ENCODE peak calls at places on chromosomes 6 and 20, in eight cellular contexts. Z is HepG2, U is iPS DF 6.9, O is heart right ventricle, G is A549, Y is PC-3, Q is pancreas, I is mammary epithelial cell. K is an unnamed sample. For H3K4me1, the result is how much of the 10 kb centered on the place peaks cover.

GRCh38 chr6:47042238-47042843 is at the start of gene ADGRF1:
- DNase-seq in Z (no peak), U (no peak), O (no peak), G (no peak), Y (peak), Q (no peak), I (peak), K (no peak)

GRCh38 chr20:8557711-8558110 is 425.6 kb downstream of the PLCB1 start:
- DNase-seq in Z (no peak), U (no peak), O (no peak), G (no peak), Y (no peak), Q (no peak), I (no peak), K (no peak)

GRCh38 chr20:32484221-32485125 is 100.7 kb downstream of the NOL4L start:
- DNase-seq in Z (no peak), U (no peak), O (no peak), G (peak), Y (peak), Q (no peak), I (no peak), K (peak)

GRCh38 chr6:165599596-165600487 is 63.2 kb downstream of the PDE10A start:
- DNase-seq in Z (no peak), U (no peak), O (no peak), G (no peak), Y (no peak), Q (no peak), I (no peak), K (no peak)

GRCh38 chr20:45082468-45082867 is 18.5 kb downstream of the KCNS1 start:
- DNase-seq in Z (no peak), U (no peak), O (no peak), G (no peak), Y (no peak), Q (no peak), I (no peak), K (no peak)

GRCh38 chr6:113813207-113813606 is 43.9 kb upstream of the MARCKS start:
- DNase-seq in Z (no peak), U (no peak), O (no peak), G (no peak), Y (no peak), Q (no peak), I (peak), K (no peak)

GRCh38 chr6:123616942-123617341 is 19.8 kb downstream of the TRDN start:
- DNase-seq in Z (no peak), U (no peak), O (no peak), G (no peak), Y (no peak), Q (no peak), I (no peak), K (no peak)

GRCh38 chr6:150271172-150271500 is 97.7 kb upstream of the IYD start:
- DNase-seq in Z (no peak), U (no peak), O (no peak), G (no peak), Y (no peak), Q (no peak), I (no peak), K (no peak)

GRCh38 chr6:170090561-170090960 is 200.3 kb downstream of the DLL1 start:
- DNase-seq in Z (no peak), U (no peak), O (no peak), G (no peak), Y (no peak), Q (no peak), I (no peak), K (peak)

GRCh38 chr6:49618257-49618656 is 18.4 kb downstream of the RHAG start:
- DNase-seq in Z (no peak), U (no peak), O (no peak), G (no peak), Y (no peak), Q (no peak), I (no peak), K (no peak)

GRCh38 chr6:129007819-129008218 is 124.9 kb downstream of the LAMA2 start:
- DNase-seq in Z (no peak), U (no peak), O (no peak), G (no peak), Y (no peak), Q (no peak), I (no peak), K (no peak)

GRCh38 chr6:53436904-53437303 is 88.2 kb upstream of the ELOVL5 start:
- DNase-seq in Z (no peak), U (no peak), O (no peak), G (no peak), Y (no peak), Q (no peak), I (no peak), K (no peak)

GRCh38 chr6:54282186-54282585 is 26.1 kb upstream of the TINAG start:
- DNase-seq in Z (no peak), U (no peak), O (no peak), G (no peak), Y (peak), Q (no peak), I (peak), K (no peak)

GRCh38 chr6:61867635-61868034 is 418.4 kb downstream of the KHDRBS2 start:
- DNase-seq in Z (no peak), U (no peak), O (no peak), G (no peak), Y (no peak), Q (no peak), I (no peak), K (no peak)

GRCh38 chr6:43070028-43070632 is 6.0 kb upstream of the PTK7 start:
- DNase-seq in Z (peak), U (no peak), O (no peak), G (peak), Y (peak), Q (no peak), I (peak), K (no peak)

GRCh38 chr20:17786221-17786718 is 86.5 kb downstream of the BANF2 start:
- DNase-seq in Z (no peak), U (no peak), O (no peak), G (no peak), Y (no peak), Q (no peak), I (no peak), K (peak)

GRCh38 chr6:80003841-80004198 is 629 bp upstream of the TTK start:
- DNase-seq in Z (no peak), U (no peak), O (peak), G (no peak), Y (no peak), Q (peak), I (no peak), K (peak)

GRCh38 chr6:120198033-120198432 is 848.5 kb upstream of the MAN1A1 start:
- DNase-seq in Z (peak), U (no peak), O (no peak), G (no peak), Y (peak), Q (no peak), I (peak), K (no peak)

GRCh38 chr6:36245572-36246031 is 24.3 kb upstream of the PNPLA1 start:
- DNase-seq in Z (no peak), U (peak), O (no peak), G (no peak), Y (no peak), Q (peak), I (no peak), K (no peak)

GRCh38 chr6:39209360-39209811 is 19.9 kb downstream of the KCNK5 start:
- DNase-seq in Z (no peak), U (no peak), O (no peak), G (no peak), Y (no peak), Q (no peak), I (no peak), K (no peak)

GRCh38 chr6:39210437-39210836 is 18.8 kb downstream of the KCNK5 start:
- DNase-seq in Z (no peak), U (no peak), O (no peak), G (no peak), Y (no peak), Q (no peak), I (no peak), K (no peak)

GRCh38 chr6:39211183-39211582 is 18.1 kb downstream of the KCNK5 start:
- DNase-seq in Z (no peak), U (no peak), O (no peak), G (no peak), Y (no peak), Q (no peak), I (no peak), K (no peak)

GRCh38 chr6:39208233-39208720 is 21.0 kb downstream of the KCNK5 start:
- DNase-seq in Z (no peak), U (no peak), O (no peak), G (no peak), Y (no peak), Q (peak), I (no peak), K (no peak)

GRCh38 chr6:39209908-39210307 is 19.4 kb downstream of the KCNK5 start:
- DNase-seq in Z (no peak), U (no peak), O (no peak), G (no peak), Y (no peak), Q (no peak), I (no peak), K (no peak)
- H3K4me1 ChIP-seq in Z (under half), U (under half), O (under half), G (half or more), Y (under half), Q (under half), I (under half), K (under half)

GRCh38 chr20:1809611-1810510 is 85.3 kb upstream of the SIRPA start:
- DNase-seq in Z (no peak), U (no peak), O (no peak), G (peak), Y (peak), Q (no peak), I (peak), K (peak)

GRCh38 chr20:1813101-1813529 is 82.1 kb upstream of the SIRPA start:
- DNase-seq in Z (peak), U (no peak), O (peak), G (peak), Y (peak), Q (no peak), I (peak), K (peak)

GRCh38 chr20:1810926-1811620 is 84.1 kb upstream of the SIRPA start:
- DNase-seq in Z (peak), U (no peak), O (no peak), G (no peak), Y (no peak), Q (no peak), I (peak), K (no peak)

GRCh38 chr20:1810572-1810925 is 84.7 kb upstream of the SIRPA start:
- DNase-seq in Z (no peak), U (no peak), O (no peak), G (no peak), Y (no peak), Q (no peak), I (no peak), K (no peak)

DNA sequence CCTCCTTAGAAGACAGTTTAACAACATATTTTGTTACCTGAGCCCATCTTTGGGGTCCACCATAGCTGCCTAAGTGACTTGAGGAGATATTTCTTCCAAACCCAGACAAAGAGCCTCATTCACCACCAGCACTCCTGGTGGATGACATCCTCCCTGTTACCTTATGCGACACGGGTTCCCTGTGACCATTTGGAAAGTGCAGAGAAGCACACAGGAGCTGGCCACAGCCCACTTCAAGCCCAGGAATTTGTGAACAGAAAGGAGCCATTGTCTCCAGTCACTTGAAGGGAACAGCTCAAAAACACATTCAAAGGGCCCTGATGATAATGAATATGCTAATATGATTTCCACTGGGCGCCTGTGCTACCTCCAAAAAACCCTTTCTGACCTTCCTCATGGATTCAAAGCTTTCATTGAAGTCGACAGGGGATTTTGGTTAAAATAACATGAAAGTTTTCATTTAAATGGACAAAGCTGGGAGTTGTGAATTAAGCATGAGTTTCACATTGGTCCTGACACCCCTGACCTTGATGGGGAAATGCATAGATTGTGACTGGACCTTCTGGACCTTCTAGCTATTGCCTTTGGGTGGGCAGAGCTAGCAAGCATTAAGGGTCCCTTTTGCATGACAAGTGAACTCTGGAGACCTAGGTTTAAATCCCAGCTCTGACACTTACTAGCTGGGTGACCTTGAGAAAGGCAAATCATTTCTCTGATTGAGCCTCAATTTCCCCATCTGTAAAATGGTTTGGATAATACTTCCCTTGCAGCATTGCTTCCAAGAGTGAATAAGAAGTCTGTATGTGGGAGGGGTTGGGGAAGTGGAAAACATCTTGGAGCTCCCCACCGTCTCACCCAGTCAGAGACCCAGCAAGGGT is 83.3 kb upstream of the SIRPA start:
- DNase-seq in Z (peak), U (no peak), O (no peak), G (no peak), Y (no peak), Q (peak), I (peak), K (no peak)
- H3K4me1 ChIP-seq in Z (half or more), U (under half), O (half or more), G (half or more), Y (half or more), Q (under half), I (half or more), K (half or more)

DNA sequence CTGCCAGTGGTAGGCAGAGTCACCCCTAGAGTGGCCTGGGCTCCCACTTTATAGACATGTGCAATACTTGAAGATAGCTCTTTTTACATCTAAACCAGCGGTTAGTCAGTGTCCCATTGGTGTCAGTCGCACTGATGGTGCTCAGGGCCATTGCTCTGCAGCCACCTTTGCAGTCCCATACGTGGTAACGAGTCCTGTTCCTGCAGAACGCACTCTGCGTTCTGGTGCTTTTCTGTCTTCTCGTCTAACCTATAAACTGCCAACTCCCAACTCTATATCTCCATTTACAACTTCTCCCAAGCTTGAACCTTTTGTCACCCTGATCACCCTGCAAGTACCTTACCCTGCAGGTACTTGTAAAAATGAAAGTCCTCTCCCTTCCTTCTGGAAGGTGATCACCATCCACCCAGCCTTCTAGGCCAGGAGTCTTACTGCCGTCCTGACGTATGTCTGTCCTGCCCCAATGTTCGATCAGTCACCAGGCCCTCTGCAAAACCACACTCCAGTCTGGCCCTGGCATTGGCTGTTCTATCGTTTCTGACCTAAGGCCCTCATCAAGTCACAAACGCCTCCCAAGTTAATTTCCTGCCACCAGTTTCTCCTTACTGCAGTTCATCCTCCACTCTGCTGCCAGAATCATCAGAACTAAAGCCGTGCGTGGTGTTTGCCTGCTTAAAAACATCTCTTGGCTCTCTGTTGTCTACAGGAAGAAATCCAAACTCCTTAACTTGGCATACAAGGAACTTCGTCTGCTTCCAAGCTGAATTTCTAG is 7.9 kb downstream of the RREB1 start:
- DNase-seq in Z (no peak), U (no peak), O (no peak), G (no peak), Y (no peak), Q (no peak), I (no peak), K (no peak)
- H3K4me1 ChIP-seq in Z (half or more), U (under half), O (half or more), G (half or more), Y (under half), Q (under half), I (under half), K (under half)

GRCh38 chr20:62358171-62358719 is 8.9 kb downstream of the LAMA5 start:
- DNase-seq in Z (no peak), U (no peak), O (peak), G (no peak), Y (peak), Q (no peak), I (no peak), K (peak)

GRCh38 chr20:62357681-62358080 is 9.4 kb downstream of the LAMA5 start:
- DNase-seq in Z (no peak), U (no peak), O (peak), G (no peak), Y (no peak), Q (no peak), I (no peak), K (no peak)

GRCh38 chr20:62356948-62357667 is 10.0 kb downstream of the LAMA5 start:
- DNase-seq in Z (no peak), U (no peak), O (peak), G (no peak), Y (peak), Q (no peak), I (peak), K (peak)

GRCh38 chr20:62359491-62360121 is 7.5 kb downstream of the LAMA5 start:
- DNase-seq in Z (no peak), U (no peak), O (peak), G (no peak), Y (peak), Q (no peak), I (no peak), K (no peak)

DNA sequence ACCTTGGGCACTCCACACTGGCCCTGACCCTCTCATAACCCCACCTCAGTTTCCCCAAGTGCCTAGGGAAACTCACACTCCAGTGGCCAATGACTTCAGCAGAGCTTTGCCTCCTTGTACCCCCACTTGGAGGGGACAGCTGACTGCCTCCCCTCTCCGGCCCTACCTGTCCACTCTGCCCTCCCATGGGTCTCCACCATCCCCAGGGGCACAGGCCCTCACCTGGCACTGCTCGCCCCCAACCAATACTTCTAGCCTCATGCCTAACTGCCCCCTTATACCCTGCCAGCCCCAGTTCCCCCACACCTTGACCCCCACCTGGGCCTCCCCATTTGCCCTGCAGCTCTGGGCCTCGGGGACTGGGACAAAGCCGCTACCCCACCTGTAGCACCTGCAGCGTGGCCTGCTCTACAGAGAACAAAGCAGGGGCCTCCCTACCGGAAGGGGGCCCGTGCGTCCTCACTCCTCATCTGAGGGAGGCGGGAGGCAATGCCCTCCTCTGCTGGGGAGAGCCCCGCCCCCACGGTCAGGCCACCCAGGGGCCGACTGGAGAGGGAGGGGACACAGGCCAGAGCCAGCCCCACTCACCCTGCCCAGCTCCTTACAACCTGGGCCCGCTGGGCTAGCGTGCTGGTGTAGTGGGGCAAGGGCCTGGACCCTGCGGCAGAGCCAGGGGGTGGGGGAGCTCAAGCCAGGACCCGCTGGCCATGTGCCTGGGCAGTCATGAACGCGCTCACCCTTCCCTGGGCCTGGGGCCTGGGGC is 8.2 kb downstream of the LAMA5 start:
- DNase-seq in Z (no peak), U (no peak), O (peak), G (no peak), Y (no peak), Q (no peak), I (no peak), K (no peak)
- H3K4me1 ChIP-seq in Z (half or more), U (under half), O (half or more), G (half or more), Y (half or more), Q (under half), I (half or more), K (half or more)

GRCh38 chr6:2229039-2229438 is 16.4 kb downstream of the GMDS start:
- DNase-seq in Z (no peak), U (no peak), O (no peak), G (no peak), Y (no peak), Q (no peak), I (no peak), K (no peak)

GRCh38 chr6:2225422-2226392 is 19.7 kb downstream of the GMDS start:
- DNase-seq in Z (peak), U (no peak), O (no peak), G (no peak), Y (peak), Q (peak), I (no peak), K (no peak)

GRCh38 chr6:2224847-2225382 is 20.5 kb downstream of the GMDS start:
- DNase-seq in Z (no peak), U (no peak), O (no peak), G (no peak), Y (no peak), Q (no peak), I (no peak), K (no peak)

GRCh38 chr6:2228392-2228791 is 17.0 kb downstream of the GMDS start:
- DNase-seq in Z (no peak), U (no peak), O (no peak), G (no peak), Y (no peak), Q (no peak), I (no peak), K (no peak)

GRCh38 chr6:2226775-2227174 is 18.6 kb downstream of the GMDS start:
- DNase-seq in Z (peak), U (no peak), O (no peak), G (no peak), Y (no peak), Q (no peak), I (no peak), K (no peak)
- H3K4me1 ChIP-seq in Z (half or more), U (under half), O (under half), G (under half), Y (under half), Q (under half), I (under half), K (under half)

DNA sequence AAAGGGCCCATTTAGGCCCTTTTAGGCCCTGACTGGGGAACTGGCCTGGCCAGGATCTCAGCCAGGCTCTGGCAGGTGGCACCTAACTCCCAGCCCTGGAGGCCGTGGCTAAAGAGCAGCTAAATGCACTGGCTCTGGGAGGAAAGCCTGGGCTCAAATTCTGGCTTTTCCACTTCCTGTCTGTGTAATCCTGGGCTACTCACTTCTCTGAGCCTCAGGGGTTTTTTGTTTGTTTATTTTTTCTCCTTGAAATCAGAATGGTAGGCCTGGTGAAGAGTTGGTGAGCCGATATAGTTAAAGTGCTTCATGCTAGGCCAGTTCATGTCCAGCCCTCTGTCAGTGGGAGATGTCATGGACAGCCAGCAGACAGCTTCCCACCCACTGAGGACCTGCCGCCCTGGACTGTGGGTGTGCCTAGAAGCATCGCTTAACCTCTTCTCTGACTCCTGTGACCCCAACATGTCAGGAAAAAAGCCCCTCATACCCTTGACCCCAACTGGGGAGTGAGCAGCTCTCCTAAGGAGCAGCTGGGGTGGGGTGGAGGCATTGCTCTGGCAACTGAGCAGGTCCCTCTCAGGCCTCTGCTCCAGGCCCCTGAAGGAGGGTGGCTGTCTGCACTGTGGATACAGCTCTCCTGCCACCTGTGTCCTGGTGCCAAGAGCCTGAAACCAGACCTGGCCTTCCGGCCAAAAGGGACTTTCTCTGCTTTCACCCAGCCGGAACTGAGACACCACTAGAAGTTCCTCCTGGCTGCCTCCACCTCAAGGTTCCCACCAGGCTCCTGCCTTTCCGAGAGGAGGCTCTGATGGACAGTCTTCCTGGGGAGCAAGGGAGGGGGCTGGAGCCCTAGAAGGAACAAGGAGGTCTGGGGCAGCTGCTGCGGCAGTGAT is 57.2 kb upstream of the MYL9 start:
- DNase-seq in Z (no peak), U (no peak), O (no peak), G (no peak), Y (peak), Q (peak), I (peak), K (no peak)
- H3K4me1 ChIP-seq in Z (half or more), U (under half), O (half or more), G (under half), Y (under half), Q (under half), I (under half), K (half or more)

K was measured in tibial artery.